ENCODE peak calls at places on chromosome 5, in nine cellular contexts. One of them, this sample, is unnamed.

GRCh38 chr5:1521054-1521453 is 2.7 kb downstream of the LPCAT1 start:
- DNase-seq in A549: no peak
- DNase-seq in Panc1: no peak
- DNase-seq in HL-60: no peak
- DNase-seq in GM12878: no peak
- DNase-seq in K562: no peak
- DNase-seq in HCT116: no peak
- DNase-seq in GM23338: no peak
- DNase-seq in SK-N-SH: no peak
- DNase-seq in this sample: no peak

GRCh38 chr5:3656803-3657202 is 61.2 kb downstream of the IRX1 start:
- DNase-seq in A549: no peak
- DNase-seq in HCT116: no peak
- DNase-seq in GM12878: no peak
- DNase-seq in HL-60: no peak
- DNase-seq in SK-N-SH: no peak
- DNase-seq in Panc1: no peak
- DNase-seq in GM23338: no peak
- DNase-seq in K562: no peak
- DNase-seq in this sample: no peak

GRCh38 chr5:95620030-95620869 is at the start of gene GPR150:
- DNase-seq in GM12878: no peak
- DNase-seq in K562: no peak
- DNase-seq in A549: peak; percentile 60
- DNase-seq in SK-N-SH: peak; percentile 87
- DNase-seq in Panc1: no peak
- DNase-seq in HL-60: no peak
- DNase-seq in GM23338: peak; percentile 66
- DNase-seq in HCT116: no peak
- DNase-seq in this sample: peak; percentile 15

GRCh38 chr5:123107343-123108240 is 18.6 kb downstream of the PRDM6 start:
- DNase-seq in K562: no peak
- DNase-seq in SK-N-SH: no peak
- DNase-seq in HCT116: no peak
- DNase-seq in GM12878: no peak
- DNase-seq in Panc1: no peak
- DNase-seq in A549: no peak
- DNase-seq in GM23338: no peak
- DNase-seq in HL-60: no peak
- DNase-seq in this sample: no peak

GRCh38 chr5:103562453-103563157 is at the start of gene NUDT12:
- DNase-seq in GM12878: peak; percentile 42
- DNase-seq in HL-60: no peak
- DNase-seq in A549: peak; percentile 54
- DNase-seq in GM23338: peak; percentile 85
- DNase-seq in SK-N-SH: peak; percentile 89
- DNase-seq in K562: peak; percentile 88
- DNase-seq in HCT116: peak; percentile 69
- DNase-seq in Panc1: peak; percentile 60
- DNase-seq in this sample: peak; percentile 39

GRCh38 chr5:143806568-143806967 is 5.4 kb upstream of the HMHB1 start:
- DNase-seq in GM12878: peak; percentile 60
- DNase-seq in HCT116: no peak
- DNase-seq in Panc1: no peak
- DNase-seq in SK-N-SH: no peak
- DNase-seq in A549: no peak
- DNase-seq in HL-60: no peak
- DNase-seq in GM23338: no peak
- DNase-seq in K562: no peak
- DNase-seq in this sample: no peak

GRCh38 chr5:42252306-42252705 is 170.9 kb upstream of the GHR start:
- DNase-seq in Panc1: no peak
- DNase-seq in GM12878: no peak
- DNase-seq in K562: no peak
- DNase-seq in HL-60: no peak
- DNase-seq in SK-N-SH: no peak
- DNase-seq in HCT116: no peak
- DNase-seq in GM23338: no peak
- DNase-seq in A549: no peak
- DNase-seq in this sample: no peak

GRCh38 chr5:51811883-51812282 is 428.6 kb downstream of the ISL1 start:
- DNase-seq in K562: no peak
- DNase-seq in GM23338: peak; percentile 14
- DNase-seq in HCT116: no peak
- DNase-seq in A549: no peak
- DNase-seq in GM12878: no peak
- DNase-seq in HL-60: no peak
- DNase-seq in SK-N-SH: peak; percentile 57
- DNase-seq in Panc1: no peak
- DNase-seq in this sample: no peak

GRCh38 chr5:13955896-13956295 is 11.4 kb upstream of the DNAH5 start:
- DNase-seq in SK-N-SH: no peak
- DNase-seq in HCT116: no peak
- DNase-seq in GM12878: no peak
- DNase-seq in Panc1: no peak
- DNase-seq in HL-60: no peak
- DNase-seq in GM23338: no peak
- DNase-seq in A549: no peak
- DNase-seq in K562: no peak
- DNase-seq in this sample: no peak

GRCh38 chr5:143890475-143890874 is 78.5 kb downstream of the HMHB1 start:
- DNase-seq in SK-N-SH: no peak
- DNase-seq in K562: no peak
- DNase-seq in GM12878: no peak
- DNase-seq in A549: no peak
- DNase-seq in GM23338: no peak
- DNase-seq in HCT116: no peak
- DNase-seq in Panc1: no peak
- DNase-seq in HL-60: no peak
- DNase-seq in this sample: no peak

GRCh38 chr5:11619339-11620028 is 284.8 kb downstream of the CTNND2 start:
- DNase-seq in HL-60: no peak
- DNase-seq in Panc1: no peak
- DNase-seq in K562: no peak
- DNase-seq in GM12878: no peak
- DNase-seq in A549: peak; percentile 33
- DNase-seq in HCT116: no peak
- DNase-seq in GM23338: peak; percentile 24
- DNase-seq in SK-N-SH: no peak
- DNase-seq in this sample: peak; percentile 61
- TF ChIP-seq REST in HL-60: no peak
- TF ChIP-seq REST in Panc1: no peak
- TF ChIP-seq REST in K562: no peak
- TF ChIP-seq REST in GM12878: no peak
- TF ChIP-seq REST in A549: no peak
- TF ChIP-seq REST in HCT116: no peak
- TF ChIP-seq REST in GM23338: no peak
- TF ChIP-seq REST in SK-N-SH: no peak
- TF ChIP-seq REST in this sample: no peak

GRCh38 chr5:30804739-30805313 is 388.7 kb upstream of the CDH6 start:
- DNase-seq in GM23338: peak; percentile 41
- DNase-seq in SK-N-SH: no peak
- DNase-seq in HCT116: no peak
- DNase-seq in Panc1: no peak
- DNase-seq in A549: no peak
- DNase-seq in K562: no peak
- DNase-seq in HL-60: no peak
- DNase-seq in GM12878: no peak
- DNase-seq in this sample: no peak

GRCh38 chr5:30808996-30809395 is 384.5 kb upstream of the CDH6 start:
- DNase-seq in K562: no peak
- DNase-seq in GM12878: no peak
- DNase-seq in HCT116: no peak
- DNase-seq in Panc1: no peak
- DNase-seq in HL-60: no peak
- DNase-seq in A549: no peak
- DNase-seq in SK-N-SH: no peak
- DNase-seq in GM23338: peak; percentile 28
- DNase-seq in this sample: no peak

DNA sequence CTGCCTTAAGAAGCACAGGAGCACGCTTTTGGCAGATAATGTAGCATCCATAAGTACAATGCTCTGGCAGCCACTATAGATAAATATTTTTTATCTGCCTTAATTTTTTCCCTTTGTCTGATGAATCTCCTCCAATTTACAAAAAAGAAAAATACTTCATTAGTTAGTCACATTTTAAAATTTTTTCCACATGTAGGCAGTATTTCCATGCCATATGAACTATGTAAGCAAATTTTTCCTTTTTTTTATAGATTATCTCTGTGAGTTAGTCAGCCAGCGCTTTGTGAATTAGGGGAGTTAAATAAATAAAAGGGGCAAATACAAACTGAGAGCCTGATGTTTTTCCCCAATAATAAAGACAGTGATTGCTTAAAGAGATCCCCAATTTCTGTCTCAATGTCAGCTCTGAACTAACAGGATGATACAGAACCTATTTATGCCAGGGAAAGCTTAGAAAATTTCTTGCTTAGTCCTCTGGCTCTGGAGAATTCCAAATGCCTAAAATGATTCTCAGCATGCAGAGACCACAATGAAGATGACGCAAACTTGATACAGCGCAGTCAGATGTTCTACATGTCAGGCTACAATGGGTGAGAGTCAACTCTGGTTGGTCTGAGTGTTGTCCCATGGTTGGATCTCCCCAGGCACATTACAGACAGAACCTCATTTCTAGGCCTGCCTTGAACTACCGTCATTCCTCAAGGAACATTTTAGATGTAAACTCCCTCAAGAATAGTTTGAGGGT is 390.4 kb upstream of the CDH6 start:
- DNase-seq in HCT116: no peak
- DNase-seq in GM12878: no peak
- DNase-seq in GM23338: no peak
- DNase-seq in Panc1: no peak
- DNase-seq in A549: no peak
- DNase-seq in SK-N-SH: no peak
- DNase-seq in K562: no peak
- DNase-seq in HL-60: no peak
- DNase-seq in this sample: no peak
- TF ChIP-seq REST in HCT116: no peak
- TF ChIP-seq REST in GM12878: no peak
- TF ChIP-seq REST in GM23338: no peak
- TF ChIP-seq REST in Panc1: no peak
- TF ChIP-seq REST in A549: no peak
- TF ChIP-seq REST in SK-N-SH: no peak
- TF ChIP-seq REST in K562: no peak
- TF ChIP-seq REST in HL-60: no peak
- TF ChIP-seq REST in this sample: no peak

DNA sequence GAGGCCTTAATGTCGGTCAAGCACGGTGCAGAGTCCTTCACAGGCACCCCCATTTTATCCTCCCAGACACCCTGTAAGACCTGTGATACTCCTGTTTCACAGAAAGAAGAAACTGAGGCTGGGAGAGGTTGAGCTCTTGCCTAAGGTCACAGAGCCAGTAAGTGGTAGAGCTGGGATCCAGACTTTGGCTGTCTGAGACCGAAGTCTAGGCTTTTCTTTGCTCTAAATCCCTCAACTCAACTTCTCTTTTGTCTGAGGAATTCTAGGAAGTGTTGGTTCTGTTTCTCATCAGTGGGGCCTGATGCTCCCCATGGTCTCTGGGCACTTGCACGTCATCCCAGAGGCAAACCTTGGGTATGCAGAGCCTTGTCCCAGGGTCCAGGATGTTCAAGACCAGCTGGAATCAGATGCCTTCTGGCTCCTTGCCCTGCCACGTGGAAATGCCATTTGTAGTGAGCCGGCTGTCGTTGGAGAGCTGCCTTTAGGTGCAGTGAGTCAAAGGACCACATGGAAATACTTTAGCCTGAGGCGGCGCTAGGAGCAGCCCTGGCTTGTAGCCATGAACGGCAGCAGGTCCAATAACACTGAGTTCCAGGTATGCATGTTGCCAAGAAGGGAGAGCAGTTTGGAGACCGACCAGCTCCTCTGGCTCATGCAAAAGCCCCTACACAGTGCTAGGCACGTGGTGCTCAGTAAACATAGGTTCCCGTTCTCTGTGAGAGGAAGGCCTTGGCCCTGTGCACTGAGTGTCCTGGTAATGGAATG is 9.2 kb downstream of the DCANP1 start:
- DNase-seq in HL-60: no peak
- DNase-seq in Panc1: peak; percentile 52
- DNase-seq in HCT116: peak; percentile 44
- DNase-seq in GM23338: no peak
- DNase-seq in SK-N-SH: no peak
- DNase-seq in K562: peak; percentile 24
- DNase-seq in GM12878: no peak
- DNase-seq in A549: no peak
- DNase-seq in this sample: peak; percentile 34
- TF ChIP-seq REST in HL-60: no peak
- TF ChIP-seq REST in Panc1: no peak
- TF ChIP-seq REST in HCT116: no peak
- TF ChIP-seq REST in GM23338: no peak
- TF ChIP-seq REST in SK-N-SH: no peak
- TF ChIP-seq REST in K562: no peak
- TF ChIP-seq REST in GM12878: no peak
- TF ChIP-seq REST in A549: no peak
- TF ChIP-seq REST in this sample: no peak

GRCh38 chr5:9557696-9558095 is 11.8 kb upstream of the SEMA5A start:
- DNase-seq in A549: no peak
- DNase-seq in GM23338: no peak
- DNase-seq in HCT116: no peak
- DNase-seq in SK-N-SH: no peak
- DNase-seq in Panc1: no peak
- DNase-seq in K562: no peak
- DNase-seq in HL-60: no peak
- DNase-seq in GM12878: no peak
- DNase-seq in this sample: no peak
- TF ChIP-seq REST in A549: no peak
- TF ChIP-seq REST in GM23338: no peak
- TF ChIP-seq REST in HCT116: no peak
- TF ChIP-seq REST in SK-N-SH: no peak
- TF ChIP-seq REST in Panc1: no peak
- TF ChIP-seq REST in K562: no peak
- TF ChIP-seq REST in HL-60: no peak
- TF ChIP-seq REST in GM12878: no peak
- TF ChIP-seq REST in this sample: no peak

GRCh38 chr5:16700081-16700480 is 83.3 kb upstream of the RETREG1 start:
- DNase-seq in K562: no peak
- DNase-seq in HL-60: no peak
- DNase-seq in SK-N-SH: no peak
- DNase-seq in Panc1: no peak
- DNase-seq in A549: no peak
- DNase-seq in HCT116: no peak
- DNase-seq in GM23338: no peak
- DNase-seq in GM12878: no peak
- DNase-seq in this sample: no peak

GRCh38 chr5:16690243-16690839 is 73.5 kb upstream of the RETREG1 start:
- DNase-seq in SK-N-SH: peak; percentile 76
- DNase-seq in HCT116: peak; percentile 19
- DNase-seq in GM23338: peak; percentile 85
- DNase-seq in HL-60: peak; percentile 17
- DNase-seq in A549: peak; percentile 54
- DNase-seq in Panc1: peak; percentile 20
- DNase-seq in K562: peak; percentile 74
- DNase-seq in GM12878: no peak
- DNase-seq in this sample: peak; percentile 59

GRCh38 chr5:16693879-16694278 is 77.1 kb upstream of the RETREG1 start:
- DNase-seq in Panc1: no peak
- DNase-seq in GM23338: no peak
- DNase-seq in HL-60: no peak
- DNase-seq in K562: no peak
- DNase-seq in A549: no peak
- DNase-seq in GM12878: no peak
- DNase-seq in HCT116: no peak
- DNase-seq in SK-N-SH: peak; percentile 40
- DNase-seq in this sample: no peak

GRCh38 chr5:16691731-16692130 is 74.9 kb upstream of the RETREG1 start:
- DNase-seq in SK-N-SH: no peak
- DNase-seq in K562: no peak
- DNase-seq in A549: no peak
- DNase-seq in HCT116: no peak
- DNase-seq in Panc1: no peak
- DNase-seq in HL-60: no peak
- DNase-seq in GM12878: no peak
- DNase-seq in GM23338: no peak
- DNase-seq in this sample: no peak

GRCh38 chr5:16695779-16696178 is 79.0 kb upstream of the RETREG1 start:
- DNase-seq in Panc1: no peak
- DNase-seq in HL-60: no peak
- DNase-seq in GM23338: no peak
- DNase-seq in GM12878: no peak
- DNase-seq in SK-N-SH: peak; percentile 63
- DNase-seq in A549: no peak
- DNase-seq in HCT116: no peak
- DNase-seq in K562: no peak
- DNase-seq in this sample: no peak
- TF ChIP-seq REST in Panc1: no peak
- TF ChIP-seq REST in HL-60: no peak
- TF ChIP-seq REST in GM23338: no peak
- TF ChIP-seq REST in GM12878: no peak
- TF ChIP-seq REST in SK-N-SH: no peak
- TF ChIP-seq REST in A549: no peak
- TF ChIP-seq REST in HCT116: no peak
- TF ChIP-seq REST in K562: no peak
- TF ChIP-seq REST in this sample: no peak